ENCODE peak calls at places on chromosomes 3 and 15, in eight cellular contexts. Z is central memory CD8-positive, alpha-beta T cell; K is GM10248; U is substantia nigra; P is stimulated activated CD4-positive, alpha-beta T cell treated with anti-CD3 and anti-CD28 coated beads, Interleukin-1b, Interleukin-23, amount 100 ng/mL, for 24 hours; L is GM20000; E is endothelial cell; F is HCEC 1CT. T is an unnamed sample.

GRCh38 chr15:59642351-59642750 is 15.0 kb downstream of the GTF2A2 start:
- DNase-seq in Z (no peak), K (no peak), U (no peak), P (no peak), L (no peak), E (no peak), F (no peak), T (no peak)

GRCh38 chr3:123123716-123124616 is 57.1 kb downstream of the PDIA5 start:
- DNase-seq in Z (no peak), K (no peak), U (no peak), P (no peak), L (no peak), E (no peak), F (no peak), T (no peak)

GRCh38 chr15:39898317-39898716 is 21.7 kb downstream of the GPR176 start:
- DNase-seq in Z (no peak), K (no peak), U (no peak), P (no peak), L (no peak), E (no peak), F (no peak), T (no peak)

GRCh38 chr3:129577925-129578742 is 28.3 kb downstream of the PLXND1 start:
- DNase-seq in Z (no peak), K (peak), U (no peak), P (no peak), L (peak), E (no peak), F (no peak), T (no peak)

GRCh38 chr3:89059201-89059600 is 48.2 kb upstream of the EPHA3 start:
- DNase-seq in Z (no peak), K (no peak), U (no peak), P (no peak), L (no peak), E (no peak), F (peak), T (no peak)

GRCh38 chr3:149552700-149553099 is 78.2 kb downstream of the TM4SF4 start:
- DNase-seq in Z (no peak), K (no peak), U (no peak), P (no peak), L (no peak), E (no peak), F (no peak), T (no peak)

GRCh38 chr3:81823882-81824395 is 62.5 kb upstream of the GBE1 start:
- DNase-seq in Z (no peak), K (peak), U (no peak), P (no peak), L (peak), E (no peak), F (no peak), T (peak)

GRCh38 chr3:123353852-123354238 is 95.0 kb downstream of the ADCY5 start:
- DNase-seq in Z (no peak), K (no peak), U (no peak), P (no peak), L (no peak), E (no peak), F (peak), T (no peak)

GRCh38 chr3:48419149-48419548 is 10.7 kb downstream of the PLXNB1 start:
- DNase-seq in Z (no peak), K (no peak), U (no peak), P (no peak), L (no peak), E (no peak), F (no peak), T (no peak)

GRCh38 chr3:53109190-53109589 is 21.0 kb downstream of the RFT1 start:
- DNase-seq in Z (no peak), K (no peak), U (no peak), P (no peak), L (peak), E (no peak), F (peak), T (no peak)

GRCh38 chr3:112979244-112979832 is 4.4 kb upstream of the CD200R1 start:
- DNase-seq in Z (no peak), K (no peak), U (no peak), P (no peak), L (peak), E (no peak), F (peak), T (peak)

T was measured in NCI-H345.